ENCODE peak calls at places on chromosomes 5 and 9, in nine cellular contexts. One of them, this sample, is unnamed. For H3K4me1, the result is how much of the 10 kb centered on the place peaks cover.

GRCh38 chr5:175216991-175217390 is 227.0 kb downstream of the DRD1 start:
- DNase-seq in iPS DF 6.9: no peak
- DNase-seq in MM.1S: no peak
- DNase-seq in stomach: no peak
- DNase-seq in trophoblast cell: peak
- DNase-seq in neural progenitor cell: no peak
- DNase-seq in left ventricle myocardium inferior: no peak
- DNase-seq in naive thymus-derived CD4-positive, alpha-beta T cell: no peak
- DNase-seq in adipocyte: peak
- DNase-seq in this sample: peak

GRCh38 chr9:74645007-74645639 is 148.0 kb downstream of the RORB start:
- DNase-seq in iPS DF 6.9: peak
- DNase-seq in MM.1S: peak
- DNase-seq in stomach: no peak
- DNase-seq in trophoblast cell: no peak
- DNase-seq in neural progenitor cell: peak
- DNase-seq in left ventricle myocardium inferior: no peak
- DNase-seq in naive thymus-derived CD4-positive, alpha-beta T cell: no peak
- DNase-seq in adipocyte: peak
- DNase-seq in this sample: no peak

GRCh38 chr5:135454946-135455345 is 2.8 kb upstream of the TIFAB start:
- DNase-seq in iPS DF 6.9: no peak
- DNase-seq in MM.1S: no peak
- DNase-seq in stomach: no peak
- DNase-seq in trophoblast cell: no peak
- DNase-seq in neural progenitor cell: no peak
- DNase-seq in left ventricle myocardium inferior: no peak
- DNase-seq in naive thymus-derived CD4-positive, alpha-beta T cell: no peak
- DNase-seq in adipocyte: no peak
- DNase-seq in this sample: no peak

GRCh38 chr5:124514966-124515365 is 231.5 kb downstream of the ZNF608 start:
- DNase-seq in iPS DF 6.9: no peak
- DNase-seq in MM.1S: no peak
- DNase-seq in stomach: no peak
- DNase-seq in trophoblast cell: no peak
- DNase-seq in neural progenitor cell: no peak
- DNase-seq in left ventricle myocardium inferior: no peak
- DNase-seq in naive thymus-derived CD4-positive, alpha-beta T cell: no peak
- DNase-seq in adipocyte: no peak
- DNase-seq in this sample: no peak

GRCh38 chr9:133117271-133118178 is 3.5 kb downstream of the RALGDS start:
- DNase-seq in iPS DF 6.9: no peak
- DNase-seq in MM.1S: no peak
- DNase-seq in stomach: peak
- DNase-seq in trophoblast cell: no peak
- DNase-seq in neural progenitor cell: no peak
- DNase-seq in left ventricle myocardium inferior: peak
- DNase-seq in naive thymus-derived CD4-positive, alpha-beta T cell: no peak
- DNase-seq in adipocyte: no peak
- DNase-seq in this sample: no peak

GRCh38 chr5:131610198-131611063 is 24.6 kb downstream of the RAPGEF6 start:
- DNase-seq in iPS DF 6.9: no peak
- DNase-seq in MM.1S: no peak
- DNase-seq in stomach: no peak
- DNase-seq in trophoblast cell: peak
- DNase-seq in neural progenitor cell: no peak
- DNase-seq in left ventricle myocardium inferior: no peak
- DNase-seq in naive thymus-derived CD4-positive, alpha-beta T cell: no peak
- DNase-seq in adipocyte: peak
- DNase-seq in this sample: peak

GRCh38 chr5:176642675-176643490 is 4.4 kb upstream of the TSPAN17 start:
- DNase-seq in iPS DF 6.9: no peak
- DNase-seq in MM.1S: no peak
- DNase-seq in stomach: no peak
- DNase-seq in trophoblast cell: no peak
- DNase-seq in neural progenitor cell: no peak
- DNase-seq in left ventricle myocardium inferior: no peak
- DNase-seq in naive thymus-derived CD4-positive, alpha-beta T cell: no peak
- DNase-seq in adipocyte: no peak
- DNase-seq in this sample: no peak

GRCh38 chr5:35073168-35073567 is 25.4 kb upstream of the AGXT2 start:
- DNase-seq in iPS DF 6.9: no peak
- DNase-seq in MM.1S: no peak
- DNase-seq in stomach: no peak
- DNase-seq in trophoblast cell: no peak
- DNase-seq in neural progenitor cell: no peak
- DNase-seq in left ventricle myocardium inferior: no peak
- DNase-seq in naive thymus-derived CD4-positive, alpha-beta T cell: no peak
- DNase-seq in adipocyte: no peak
- DNase-seq in this sample: no peak

GRCh38 chr9:33229359-33230120 is 10.4 kb upstream of the SPINK4 start:
- DNase-seq in iPS DF 6.9: no peak
- DNase-seq in MM.1S: peak
- DNase-seq in stomach: peak
- DNase-seq in trophoblast cell: peak
- DNase-seq in neural progenitor cell: no peak
- DNase-seq in left ventricle myocardium inferior: no peak
- DNase-seq in naive thymus-derived CD4-positive, alpha-beta T cell: no peak
- DNase-seq in adipocyte: no peak
- DNase-seq in this sample: no peak

DNA sequence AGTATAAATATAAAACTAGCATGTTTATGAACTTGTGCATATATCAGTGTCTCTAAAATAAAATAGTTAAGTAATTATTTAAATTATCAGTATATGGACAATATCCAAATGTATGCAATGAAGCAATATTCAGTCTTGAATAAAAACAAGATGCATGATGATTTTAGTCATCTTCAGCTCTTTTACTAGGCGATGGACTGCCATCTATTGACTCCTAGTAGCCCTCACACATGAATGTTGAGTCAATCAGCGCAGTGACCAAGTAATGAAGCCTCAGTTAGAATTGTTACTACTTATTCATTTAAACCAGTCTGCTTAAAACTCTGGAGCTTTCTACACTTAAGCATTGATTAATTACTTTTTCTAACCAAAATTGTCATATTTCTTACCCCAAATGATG is 92.9 kb upstream of the GRHPR start:
- DNase-seq in iPS DF 6.9: no peak
- DNase-seq in MM.1S: peak
- DNase-seq in stomach: no peak
- DNase-seq in trophoblast cell: no peak
- DNase-seq in neural progenitor cell: peak
- DNase-seq in left ventricle myocardium inferior: no peak
- DNase-seq in naive thymus-derived CD4-positive, alpha-beta T cell: peak
- DNase-seq in adipocyte: peak
- DNase-seq in this sample: no peak
- H3K4me1 ChIP-seq in iPS DF 6.9: under half
- H3K4me1 ChIP-seq in MM.1S: under half
- H3K4me1 ChIP-seq in stomach: under half
- H3K4me1 ChIP-seq in trophoblast cell: under half
- H3K4me1 ChIP-seq in neural progenitor cell: under half
- H3K4me1 ChIP-seq in left ventricle myocardium inferior: under half
- H3K4me1 ChIP-seq in naive thymus-derived CD4-positive, alpha-beta T cell: under half
- H3K4me1 ChIP-seq in adipocyte: under half
- H3K4me1 ChIP-seq in this sample: under half

DNA sequence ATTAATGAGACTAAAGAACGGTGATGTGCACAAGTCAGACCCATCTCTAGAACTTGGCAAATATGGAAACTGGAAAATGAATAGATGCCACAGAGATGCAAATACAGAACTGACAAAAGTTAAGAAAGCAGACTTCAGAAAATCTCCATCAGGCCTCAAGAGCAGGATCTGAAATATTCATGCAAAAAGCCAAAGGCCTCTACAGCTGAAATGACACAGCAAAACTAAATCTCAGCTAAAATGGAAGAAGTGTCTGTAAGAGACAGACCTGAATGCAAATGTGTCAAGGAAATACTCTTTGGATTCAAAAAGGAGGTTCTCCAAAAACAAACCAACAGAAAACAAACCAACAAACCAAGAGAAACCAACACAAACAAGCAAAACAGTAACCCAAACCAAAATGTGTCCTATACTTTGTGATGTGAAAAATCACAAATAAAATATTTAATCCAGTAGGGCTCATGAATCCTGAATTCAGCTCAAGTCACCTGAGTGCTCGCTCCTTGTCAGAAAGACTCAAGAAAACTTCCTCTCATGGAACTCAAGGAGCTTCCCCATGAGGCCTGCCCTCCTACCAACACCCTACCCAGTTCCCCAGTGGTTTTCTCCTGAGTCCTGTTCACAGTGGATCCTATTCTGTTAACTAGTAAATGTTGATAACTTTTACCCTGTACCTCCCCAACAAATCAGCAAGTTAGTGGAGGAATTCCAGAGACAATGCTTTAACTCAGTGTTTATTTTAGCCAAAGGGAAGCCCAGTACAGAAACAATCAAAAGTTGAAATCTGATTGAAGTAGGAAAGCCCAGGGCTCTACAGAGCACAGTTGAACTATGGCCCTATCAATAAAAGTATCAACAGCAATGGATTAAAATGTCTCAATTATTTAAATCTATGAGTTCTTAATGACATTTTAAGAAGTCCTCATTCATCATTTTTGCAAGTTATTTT is 14.6 kb downstream of the MRPS27 start:
- DNase-seq in iPS DF 6.9: no peak
- DNase-seq in MM.1S: no peak
- DNase-seq in stomach: no peak
- DNase-seq in trophoblast cell: no peak
- DNase-seq in neural progenitor cell: peak
- DNase-seq in left ventricle myocardium inferior: no peak
- DNase-seq in naive thymus-derived CD4-positive, alpha-beta T cell: no peak
- DNase-seq in adipocyte: no peak
- DNase-seq in this sample: no peak
- H3K4me1 ChIP-seq in iPS DF 6.9: under half
- H3K4me1 ChIP-seq in MM.1S: under half
- H3K4me1 ChIP-seq in stomach: under half
- H3K4me1 ChIP-seq in trophoblast cell: under half
- H3K4me1 ChIP-seq in neural progenitor cell: under half
- H3K4me1 ChIP-seq in left ventricle myocardium inferior: under half
- H3K4me1 ChIP-seq in naive thymus-derived CD4-positive, alpha-beta T cell: under half
- H3K4me1 ChIP-seq in adipocyte: under half
- H3K4me1 ChIP-seq in this sample: under half

GRCh38 chr5:68227532-68228160 is 12.1 kb downstream of the PIK3R1 start:
- DNase-seq in iPS DF 6.9: no peak
- DNase-seq in MM.1S: peak
- DNase-seq in stomach: no peak
- DNase-seq in trophoblast cell: no peak
- DNase-seq in neural progenitor cell: no peak
- DNase-seq in left ventricle myocardium inferior: no peak
- DNase-seq in naive thymus-derived CD4-positive, alpha-beta T cell: no peak
- DNase-seq in adipocyte: no peak
- DNase-seq in this sample: no peak
- H3K4me1 ChIP-seq in iPS DF 6.9: under half
- H3K4me1 ChIP-seq in MM.1S: under half
- H3K4me1 ChIP-seq in stomach: under half
- H3K4me1 ChIP-seq in trophoblast cell: under half
- H3K4me1 ChIP-seq in neural progenitor cell: under half
- H3K4me1 ChIP-seq in left ventricle myocardium inferior: half or more
- H3K4me1 ChIP-seq in naive thymus-derived CD4-positive, alpha-beta T cell: half or more
- H3K4me1 ChIP-seq in adipocyte: half or more
- H3K4me1 ChIP-seq in this sample: under half

GRCh38 chr9:123165813-123166212 is 102.6 kb downstream of the STRBP start:
- DNase-seq in iPS DF 6.9: no peak
- DNase-seq in MM.1S: no peak
- DNase-seq in stomach: no peak
- DNase-seq in trophoblast cell: no peak
- DNase-seq in neural progenitor cell: no peak
- DNase-seq in left ventricle myocardium inferior: no peak
- DNase-seq in naive thymus-derived CD4-positive, alpha-beta T cell: no peak
- DNase-seq in adipocyte: no peak
- DNase-seq in this sample: no peak
- H3K4me1 ChIP-seq in iPS DF 6.9: under half
- H3K4me1 ChIP-seq in MM.1S: under half
- H3K4me1 ChIP-seq in stomach: under half
- H3K4me1 ChIP-seq in trophoblast cell: under half
- H3K4me1 ChIP-seq in neural progenitor cell: under half
- H3K4me1 ChIP-seq in left ventricle myocardium inferior: under half
- H3K4me1 ChIP-seq in naive thymus-derived CD4-positive, alpha-beta T cell: under half
- H3K4me1 ChIP-seq in adipocyte: under half
- H3K4me1 ChIP-seq in this sample: under half

GRCh38 chr5:10596886-10597451 is 33.1 kb downstream of the ANKRD33B start:
- DNase-seq in iPS DF 6.9: no peak
- DNase-seq in MM.1S: no peak
- DNase-seq in stomach: no peak
- DNase-seq in trophoblast cell: no peak
- DNase-seq in neural progenitor cell: no peak
- DNase-seq in left ventricle myocardium inferior: no peak
- DNase-seq in naive thymus-derived CD4-positive, alpha-beta T cell: no peak
- DNase-seq in adipocyte: no peak
- DNase-seq in this sample: no peak

GRCh38 chr5:10595305-10595677 is 31.4 kb downstream of the ANKRD33B start:
- DNase-seq in iPS DF 6.9: no peak
- DNase-seq in MM.1S: no peak
- DNase-seq in stomach: no peak
- DNase-seq in trophoblast cell: no peak
- DNase-seq in neural progenitor cell: no peak
- DNase-seq in left ventricle myocardium inferior: no peak
- DNase-seq in naive thymus-derived CD4-positive, alpha-beta T cell: no peak
- DNase-seq in adipocyte: peak
- DNase-seq in this sample: no peak

GRCh38 chr5:10594591-10595210 is 30.8 kb downstream of the ANKRD33B start:
- DNase-seq in iPS DF 6.9: no peak
- DNase-seq in MM.1S: no peak
- DNase-seq in stomach: no peak
- DNase-seq in trophoblast cell: no peak
- DNase-seq in neural progenitor cell: no peak
- DNase-seq in left ventricle myocardium inferior: no peak
- DNase-seq in naive thymus-derived CD4-positive, alpha-beta T cell: no peak
- DNase-seq in adipocyte: no peak
- DNase-seq in this sample: peak

GRCh38 chr5:10596310-10596703 is 32.4 kb downstream of the ANKRD33B start:
- DNase-seq in iPS DF 6.9: no peak
- DNase-seq in MM.1S: no peak
- DNase-seq in stomach: no peak
- DNase-seq in trophoblast cell: no peak
- DNase-seq in neural progenitor cell: no peak
- DNase-seq in left ventricle myocardium inferior: no peak
- DNase-seq in naive thymus-derived CD4-positive, alpha-beta T cell: no peak
- DNase-seq in adipocyte: no peak
- DNase-seq in this sample: peak

GRCh38 chr5:10595678-10596309 is 31.9 kb downstream of the ANKRD33B start:
- DNase-seq in iPS DF 6.9: no peak
- DNase-seq in MM.1S: no peak
- DNase-seq in stomach: no peak
- DNase-seq in trophoblast cell: peak
- DNase-seq in neural progenitor cell: no peak
- DNase-seq in left ventricle myocardium inferior: no peak
- DNase-seq in naive thymus-derived CD4-positive, alpha-beta T cell: no peak
- DNase-seq in adipocyte: peak
- DNase-seq in this sample: peak
- H3K4me1 ChIP-seq in iPS DF 6.9: under half
- H3K4me1 ChIP-seq in MM.1S: under half
- H3K4me1 ChIP-seq in stomach: under half
- H3K4me1 ChIP-seq in trophoblast cell: under half
- H3K4me1 ChIP-seq in neural progenitor cell: under half
- H3K4me1 ChIP-seq in left ventricle myocardium inferior: half or more
- H3K4me1 ChIP-seq in naive thymus-derived CD4-positive, alpha-beta T cell: under half
- H3K4me1 ChIP-seq in adipocyte: under half
- H3K4me1 ChIP-seq in this sample: half or more